ENCODE peak calls at places on chromosome X, in seven cellular contexts. Z, B, P, J, G, S and E are unnamed samples.

GRCh38 chrX:77342028-77342427 is 105.2 kb upstream of the FGF16 start:
- DNase-seq in J (no peak), B (no peak), P (no peak), S (no peak), G (no peak), Z (no peak), E (no peak)

GRCh38 chrX:44568196-44568595 is 25.5 kb upstream of the FUNDC1 start:
- DNase-seq in Z (no peak), B (no peak), J (no peak), G (no peak), S (no peak), P (no peak), E (no peak)

GRCh38 chrX:65894138-65894537 is 145.7 kb downstream of the VSIG4 start:
- DNase-seq in B (peak), Z (peak), S (no peak), P (no peak), G (no peak), J (no peak), E (no peak)

GRCh38 chrX:68754406-68754805 is 74.4 kb upstream of the EFNB1 start:
- DNase-seq in P (no peak), G (no peak), J (no peak), B (peak), S (no peak), Z (no peak), E (no peak)

GRCh38 chrX:11567528-11568220 is 98.0 kb downstream of the ARHGAP6 start:
- DNase-seq in P (no peak), Z (no peak), G (no peak), B (no peak), J (no peak), S (no peak), E (no peak)

GRCh38 chrX:15751160-15751819 is 13.2 kb downstream of the CA5B start:
- DNase-seq in B (peak), J (no peak), G (no peak), Z (no peak), S (no peak), P (no peak), E (no peak)

GRCh38 chrX:70436380-70436779 is 8.3 kb upstream of the DLG3 start:
- DNase-seq in J (no peak), B (no peak), Z (no peak), S (peak), G (no peak), P (peak), E (no peak)

GRCh38 chrX:16711219-16712115 is 1.0 kb downstream of the CTPS2 start:
- DNase-seq in P (peak), B (peak), S (peak), G (peak), Z (no peak), J (no peak), E (no peak)

GRCh38 chrX:68983004-68983857 is 154.4 kb downstream of the EFNB1 start:
- DNase-seq in B (no peak), P (no peak), J (no peak), Z (no peak), G (no peak), S (no peak), E (no peak)

GRCh38 chrX:121238093-121238492 is 190.7 kb downstream of the GLUD2 start:
- DNase-seq in J (no peak), G (no peak), B (no peak), Z (no peak), S (no peak), P (no peak), E (no peak)

GRCh38 chrX:123830309-123830708 is 29.5 kb upstream of the XIAP start:
- DNase-seq in J (no peak), Z (peak), G (no peak), P (no peak), B (peak), S (no peak), E (no peak)

GRCh38 chrX:123803331-123803983 is 56.4 kb upstream of the XIAP start:
- DNase-seq in S (peak), J (peak), P (no peak), G (no peak), Z (no peak), B (peak), E (no peak)

GRCh38 chrX:149837167-149837566 is 43.8 kb upstream of the MAGEA8 start:
- DNase-seq in G (no peak), S (no peak), B (no peak), Z (no peak), J (no peak), P (no peak), E (no peak)

GRCh38 chrX:48046846-48047245 is 24.6 kb downstream of the ZNF630 start:
- DNase-seq in Z (no peak), S (no peak), P (no peak), G (no peak), J (no peak), B (no peak), E (no peak)

GRCh38 chrX:152810403-152810802 is 20.2 kb downstream of the CETN2 start:
- DNase-seq in G (no peak), J (no peak), B (no peak), S (no peak), P (no peak), Z (no peak), E (no peak)

GRCh38 chrX:69238153-69238959 is 73.1 kb upstream of the PJA1 start:
- DNase-seq in Z (no peak), G (no peak), J (no peak), P (no peak), S (no peak), B (no peak), E (no peak)

GRCh38 chrX:130393451-130394074 is 8.1 kb upstream of the GPR119 start:
- DNase-seq in G (peak), P (peak), Z (no peak), B (peak), J (peak), S (peak), E (no peak)

GRCh38 chrX:64188901-64189300 is 16.6 kb downstream of the AMER1 start:
- DNase-seq in G (no peak), Z (no peak), J (no peak), S (no peak), B (no peak), P (no peak), E (no peak)

GRCh38 chrX:101399825-101400224 is 7.9 kb downstream of the GLA start:
- DNase-seq in B (no peak), G (no peak), Z (no peak), P (no peak), S (no peak), J (no peak), E (no peak)

DNA sequence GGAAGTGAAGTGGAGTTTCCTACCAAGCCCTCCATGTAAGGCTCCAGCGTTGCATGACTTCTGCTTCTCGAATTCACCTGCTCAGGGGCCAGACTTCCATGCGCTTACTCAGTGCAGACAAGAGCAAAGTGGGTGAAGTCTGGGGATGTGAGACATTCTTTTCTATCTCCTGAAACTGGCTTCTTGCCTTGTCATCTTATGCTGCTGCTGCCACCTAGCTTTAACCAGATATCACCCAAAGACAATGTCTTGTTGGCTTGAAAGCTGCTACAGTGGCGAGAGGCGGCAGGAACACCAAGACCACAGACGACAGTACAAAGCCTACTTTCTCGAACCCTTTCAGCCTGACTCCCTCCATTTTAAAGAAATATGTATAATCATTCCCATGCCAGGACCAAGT is 103.6 kb upstream of the ADGRG2 start:
- DNase-seq in B (peak), S (peak), Z (no peak), G (no peak), P (no peak), J (no peak), E (no peak)
- TF ChIP-seq CTCF in B (peak), S (peak), Z (no peak), G (no peak), P (peak), J (peak), E (no peak)

GRCh38 chrX:154542723-154543424 is 3.8 kb downstream of the G6PD start:
- DNase-seq in B (no peak), S (no peak), J (no peak), Z (no peak), G (no peak), P (no peak), E (no peak)
- H3K4me3 ChIP-seq in B (peak), S (peak), J (no peak), Z (no peak), G (no peak), P (no peak), E (no peak)

GRCh38 chrX:20740443-20740842 is 473.7 kb upstream of the RPS6KA3 start:
- DNase-seq in Z (no peak), J (no peak), P (no peak), S (no peak), B (no peak), G (no peak), E (no peak)
- TF ChIP-seq CTCF in Z (no peak), J (no peak), P (peak), S (no peak), B (no peak), G (no peak), E (no peak)

GRCh38 chrX:14529288-14529989 is at the start of gene GLRA2:
- DNase-seq in Z (no peak), B (peak), G (peak), P (peak), S (peak), J (peak), E (no peak)

GRCh38 chrX:14533867-14534266 is 4.5 kb downstream of the GLRA2 start:
- DNase-seq in P (no peak), S (no peak), B (no peak), G (no peak), J (no peak), Z (no peak), E (no peak)

GRCh38 chrX:14528629-14529287 is 578 bp upstream of the GLRA2 start:
- DNase-seq in B (peak), G (peak), J (peak), S (peak), Z (peak), P (peak), E (no peak)
- H3K4me3 ChIP-seq in B (no peak), G (no peak), J (peak), S (no peak), Z (no peak), P (peak), E (no peak)

DNA sequence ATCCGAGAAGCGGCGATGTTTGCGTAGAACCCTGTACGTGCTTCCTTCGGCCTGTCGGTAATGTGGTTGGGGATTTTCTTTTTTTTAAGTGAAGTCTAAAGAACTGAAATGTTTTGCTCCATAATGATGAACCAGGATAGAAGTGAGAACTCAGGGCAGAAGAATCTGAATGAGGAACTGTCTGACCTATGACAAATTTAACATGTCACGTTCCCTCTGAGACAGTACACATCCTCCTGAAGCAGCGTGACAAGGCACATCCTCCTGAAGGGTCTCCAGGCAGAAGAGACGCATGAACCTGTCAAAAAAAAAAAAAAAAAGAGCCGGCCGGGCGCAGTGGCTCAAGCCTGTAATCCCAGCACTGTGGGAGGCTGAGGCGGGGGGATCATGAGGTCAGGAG is 6.2 kb downstream of the CSF2RA start:
- DNase-seq in P (no peak), B (no peak), J (no peak), S (no peak), G (no peak), Z (peak), E (no peak)
- TF ChIP-seq CTCF in P (no peak), B (no peak), J (no peak), S (no peak), G (no peak), Z (no peak), E (no peak)

GRCh38 chrX:45768666-45769065 is 568.0 kb upstream of the DIPK2B start:
- DNase-seq in S (no peak), Z (no peak), P (no peak), B (no peak), G (no peak), J (no peak), E (no peak)
- H3K4me3 ChIP-seq in S (peak), Z (peak), P (no peak), B (peak), G (peak), J (peak), E (peak)

GRCh38 chrX:29992083-29992482 is 223.3 kb upstream of the MAGEB2 start:
- DNase-seq in B (no peak), J (no peak), G (no peak), S (no peak), P (no peak), Z (no peak), E (no peak)
- TF ChIP-seq CTCF in B (no peak), J (no peak), G (no peak), S (no peak), P (no peak), Z (no peak), E (no peak)

GRCh38 chrX:72182924-72183323 is 1.4 kb downstream of the PIN4 start:
- DNase-seq in J (no peak), P (no peak), G (no peak), B (no peak), S (no peak), Z (no peak), E (no peak)

GRCh38 chrX:72181178-72182125 is at the start of gene PIN4:
- DNase-seq in P (peak), J (peak), B (peak), Z (peak), G (peak), S (peak), E (peak)

DNA sequence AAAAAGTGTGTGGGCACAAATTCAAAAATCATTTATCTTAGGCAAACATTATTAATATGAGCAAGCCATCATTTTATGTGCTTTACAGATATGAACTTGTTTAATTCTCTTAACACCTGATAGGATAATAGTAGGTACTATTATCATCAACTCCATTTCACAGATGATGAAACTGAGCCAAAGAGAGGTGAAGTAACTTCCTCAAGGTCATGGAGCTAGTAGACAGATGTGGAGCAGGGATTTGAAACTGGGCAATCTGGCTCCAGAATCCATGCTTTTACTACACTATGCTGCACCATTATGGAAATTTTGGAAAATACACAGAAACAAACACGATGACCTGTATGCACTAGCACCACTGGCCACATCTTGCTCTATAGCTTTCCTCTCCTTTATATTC is 1.0 kb upstream of the PIN4 start:
- DNase-seq in P (no peak), B (no peak), J (no peak), S (peak), Z (no peak), G (no peak), E (no peak)
- H3K4me3 ChIP-seq in P (no peak), B (peak), J (no peak), S (peak), Z (no peak), G (no peak), E (no peak)